ENCODE peak calls at places on chromosomes 13 and 19, in eight cellular contexts. H, L, V, T, D, N, F and O are unnamed samples.

GRCh38 chr19:3580156-3580955 is 4.9 kb upstream of the GIPC3 start:
- DNase-seq in L (peak), V (no peak), N (peak), H (peak), F (peak), D (peak), T (no peak), O (peak)

GRCh38 chr13:76641056-76641455 is 245.1 kb downstream of the KCTD12 start:
- DNase-seq in F (peak), H (no peak), T (no peak), N (no peak), D (peak), V (no peak), L (no peak), O (no peak)

GRCh38 chr13:102191951-102192461 is 209.8 kb downstream of the FGF14 start:
- DNase-seq in T (no peak), L (peak), H (peak), D (peak), N (no peak), F (peak), V (peak), O (peak)

GRCh38 chr13:41111454-41111853 is 21.1 kb downstream of the KBTBD6 start:
- DNase-seq in L (no peak), F (no peak), H (peak), N (no peak), T (no peak), V (no peak), D (peak), O (peak)

GRCh38 chr13:85266771-85267170 is 532.4 kb downstream of the SLITRK6 start:
- DNase-seq in T (no peak), L (no peak), D (no peak), H (no peak), V (no peak), F (no peak), N (no peak), O (no peak)

GRCh38 chr19:46015080-46015960 is 7.5 kb downstream of the PGLYRP1 start:
- DNase-seq in F (no peak), N (no peak), L (no peak), D (peak), V (peak), H (no peak), T (peak), O (peak)

GRCh38 chr13:74073231-74073630 is 61.0 kb downstream of the KLF12 start:
- DNase-seq in H (no peak), V (no peak), N (no peak), T (no peak), L (no peak), D (no peak), F (no peak), O (no peak)

GRCh38 chr19:49855676-49856573 is 5.0 kb downstream of the PTOV1 start:
- DNase-seq in V (no peak), F (no peak), D (no peak), H (no peak), L (no peak), T (no peak), N (no peak), O (peak)

GRCh38 chr13:77022341-77022740 is 4.6 kb downstream of the FBXL3 start:
- DNase-seq in V (no peak), T (no peak), F (no peak), H (no peak), D (peak), N (no peak), L (no peak), O (no peak)

GRCh38 chr13:99955747-99956472 is 15.7 kb downstream of the ZIC5 start:
- DNase-seq in F (no peak), V (no peak), D (peak), N (no peak), T (no peak), H (no peak), L (peak), O (no peak)

GRCh38 chr13:47519626-47520025 is 481.4 kb downstream of the SUCLA2 start:
- DNase-seq in L (no peak), H (no peak), V (no peak), F (no peak), N (no peak), T (no peak), D (no peak), O (no peak)

GRCh38 chr19:15173746-15174404 is 26.9 kb downstream of the NOTCH3 start:
- DNase-seq in V (no peak), F (no peak), H (peak), N (peak), T (no peak), L (no peak), D (no peak), O (no peak)

GRCh38 chr13:100130930-100131511 is 42.1 kb downstream of the PCCA start:
- DNase-seq in F (no peak), V (no peak), L (no peak), N (no peak), T (no peak), D (peak), H (no peak), O (no peak)

GRCh38 chr19:8017808-8018207 is 12.4 kb upstream of the ELAVL1 start:
- DNase-seq in T (no peak), H (no peak), L (no peak), V (no peak), F (no peak), N (no peak), D (no peak), O (no peak)

GRCh38 chr13:22964245-22964966 is 216.4 kb upstream of the SGCG start:
- DNase-seq in L (no peak), T (no peak), F (no peak), H (no peak), N (no peak), D (no peak), V (peak), O (no peak)

GRCh38 chr19:41707502-41707812 is 969 bp upstream of the CEACAM5 start:
- DNase-seq in L (no peak), H (no peak), D (no peak), N (no peak), T (no peak), F (no peak), V (no peak), O (no peak)

GRCh38 chr13:101267656-101268055 is 148.7 kb downstream of the NALCN start:
- DNase-seq in V (no peak), L (peak), H (peak), F (no peak), D (no peak), N (peak), T (no peak), O (no peak)

GRCh38 chr19:39679056-39679790 is 23.5 kb downstream of the LGALS16 start:
- DNase-seq in H (no peak), N (no peak), F (no peak), D (no peak), V (no peak), L (peak), T (peak), O (no peak)

GRCh38 chr19:16885166-16885565 is 3.6 kb upstream of the F2RL3 start:
- DNase-seq in D (peak), H (no peak), L (no peak), V (no peak), T (no peak), F (no peak), N (no peak), O (no peak)

GRCh38 chr13:46097015-46097414 is 7.8 kb downstream of the CPB2 start:
- DNase-seq in D (no peak), H (peak), T (no peak), V (no peak), L (no peak), F (no peak), N (no peak), O (no peak)

GRCh38 chr13:101390461-101390860 is 25.8 kb downstream of the NALCN start:
- DNase-seq in V (no peak), L (peak), T (no peak), F (peak), H (peak), N (no peak), D (peak), O (no peak)

GRCh38 chr19:19064098-19064722 is 416 bp downstream of the SLC25A42 start:
- DNase-seq in D (no peak), N (no peak), V (no peak), T (peak), F (no peak), L (no peak), H (peak), O (no peak)

GRCh38 chr13:102195566-102196462 is 206.0 kb downstream of the FGF14 start:
- DNase-seq in T (no peak), F (no peak), N (no peak), H (no peak), V (peak), D (peak), L (peak), O (no peak)

GRCh38 chr19:3210347-3211017 is 14.0 kb upstream of the CELF5 start:
- DNase-seq in N (no peak), L (no peak), T (peak), F (no peak), V (peak), H (peak), D (peak), O (peak)

GRCh38 chr13:26228080-26228479 is 6.0 kb upstream of the RNF6 start:
- DNase-seq in N (no peak), L (no peak), T (no peak), D (no peak), H (no peak), V (no peak), F (no peak), O (no peak)

GRCh38 chr19:13143135-13143534 is 7.0 kb downstream of the STX10 start:
- DNase-seq in H (peak), F (no peak), V (no peak), N (no peak), T (no peak), L (no peak), D (peak), O (no peak)

GRCh38 chr19:12034610-12035009 is 869 bp downstream of the ZNF433 start:
- DNase-seq in V (no peak), D (no peak), L (no peak), T (no peak), H (no peak), F (no peak), N (no peak), O (no peak)

GRCh38 chr13:22736084-22736767 is 444.6 kb upstream of the SGCG start:
- DNase-seq in F (no peak), D (no peak), T (no peak), N (no peak), L (no peak), H (no peak), V (no peak), O (no peak)

GRCh38 chr13:49554387-49554786 is 31.0 kb downstream of the RCBTB1 start:
- DNase-seq in F (no peak), V (no peak), L (no peak), D (no peak), H (no peak), T (no peak), N (no peak), O (no peak)

GRCh38 chr13:111291908-111292307 is 28.5 kb upstream of the TEX29 start:
- DNase-seq in V (no peak), H (no peak), D (no peak), T (no peak), L (no peak), F (no peak), N (no peak), O (peak)

GRCh38 chr19:1651548-1652394 is 644 bp downstream of the TCF3 start:
- DNase-seq in V (peak), T (peak), D (peak), L (no peak), N (no peak), F (no peak), H (peak), O (peak)

GRCh38 chr19:1360818-1361461 is 22.8 kb upstream of the NDUFS7 start:
- DNase-seq in T (no peak), N (peak), F (no peak), L (peak), V (peak), H (peak), D (peak), O (peak)

GRCh38 chr19:56282809-56283208 is 10.3 kb downstream of the EDDM13 start:
- DNase-seq in H (no peak), T (no peak), V (no peak), N (no peak), L (no peak), D (no peak), F (no peak), O (no peak)

GRCh38 chr19:20472854-20473253 is 92.7 kb downstream of the ZNF737 start:
- DNase-seq in H (no peak), F (no peak), T (no peak), D (no peak), V (no peak), L (no peak), N (no peak), O (no peak)

GRCh38 chr13:66237411-66238062 is 992.6 kb downstream of the PCDH9 start:
- DNase-seq in D (no peak), N (no peak), F (no peak), L (no peak), H (no peak), T (no peak), V (no peak), O (no peak)

GRCh38 chr13:74574964-74575728 is 440.9 kb upstream of the KLF12 start:
- DNase-seq in H (peak), L (no peak), V (no peak), T (no peak), N (no peak), D (no peak), F (no peak), O (no peak)